ENCODE peak calls at places on chromosomes 3 and 15, in six cellular contexts. M, V, Z, S, W and G are unnamed samples.

GRCh38 chr3:66400381-66401156 is 100.3 kb downstream of the LRIG1 start:
- DNase-seq in M (no peak), V (no peak), Z (no peak), S (no peak), W (no peak), G (no peak)

GRCh38 chr3:11582123-11582968 is 61.4 kb downstream of the VGLL4 start:
- DNase-seq in M (no peak), V (peak), Z (no peak), S (peak), W (peak), G (no peak)

GRCh38 chr15:78636378-78636859 is 4.6 kb downstream of the CHRNB4 start:
- DNase-seq in M (no peak), V (no peak), Z (no peak), S (no peak), W (no peak), G (no peak)

GRCh38 chr3:154779571-154779970 is 300.5 kb upstream of the MME start:
- DNase-seq in M (no peak), V (no peak), Z (no peak), S (peak), W (peak), G (no peak)

GRCh38 chr3:166731701-166732100 is 648.4 kb downstream of the ZBBX start:
- DNase-seq in M (no peak), V (no peak), Z (no peak), S (no peak), W (no peak), G (no peak)

GRCh38 chr3:57919987-57920386 is 88.2 kb upstream of the FLNB start:
- DNase-seq in M (no peak), V (no peak), Z (no peak), S (no peak), W (no peak), G (no peak)

GRCh38 chr15:56445746-56446145 is 19.2 kb downstream of the MNS1 start:
- DNase-seq in M (no peak), V (no peak), Z (no peak), S (no peak), W (no peak), G (no peak)

GRCh38 chr3:19972056-19972455 is 25.2 kb downstream of the RAB5A start:
- DNase-seq in M (no peak), V (no peak), Z (no peak), S (no peak), W (no peak), G (no peak)

GRCh38 chr3:38907426-38907825 is 91.4 kb upstream of the SCN10A start:
- DNase-seq in M (no peak), V (no peak), Z (no peak), S (no peak), W (no peak), G (no peak)

GRCh38 chr3:127407026-127407939 is 119.4 kb upstream of the PRR20G start:
- DNase-seq in M (no peak), V (no peak), Z (no peak), S (no peak), W (no peak), G (no peak)

GRCh38 chr3:12588039-12588673 is 31.3 kb downstream of the MKRN2 start:
- DNase-seq in M (no peak), V (no peak), Z (no peak), S (no peak), W (no peak), G (no peak)

GRCh38 chr3:10465161-10465560 is 40.2 kb downstream of the ATP2B2 start:
- DNase-seq in M (no peak), V (no peak), Z (no peak), S (no peak), W (no peak), G (no peak)

GRCh38 chr3:194871143-194871863 is 185.6 kb downstream of the FAM43A start:
- DNase-seq in M (no peak), V (no peak), Z (peak), S (peak), W (peak), G (peak)

GRCh38 chr3:123143669-123144411 is 57.9 kb upstream of the SEC22A start:
- DNase-seq in M (peak), V (no peak), Z (no peak), S (no peak), W (no peak), G (no peak)

GRCh38 chr3:152126260-152126659 is 142.5 kb upstream of the MBNL1 start:
- DNase-seq in M (no peak), V (no peak), Z (no peak), S (no peak), W (peak), G (no peak)

GRCh38 chr3:45491344-45491743 is 103.0 kb downstream of the LARS2 start:
- DNase-seq in M (no peak), V (peak), Z (no peak), S (no peak), W (no peak), G (no peak)

GRCh38 chr3:20974389-20974788 is 776.6 kb downstream of the ZNF385D start:
- DNase-seq in M (no peak), V (no peak), Z (peak), S (no peak), W (no peak), G (no peak)

GRCh38 chr3:52998781-52999509 is 46.9 kb downstream of the SFMBT1 start:
- DNase-seq in M (no peak), V (no peak), Z (no peak), S (no peak), W (no peak), G (no peak)

GRCh38 chr3:8536106-8537052 is 34.8 kb downstream of the LMCD1 start:
- DNase-seq in M (no peak), V (no peak), Z (no peak), S (peak), W (no peak), G (no peak)

GRCh38 chr3:12999147-13000140 is 73.8 kb downstream of the IQSEC1 start:
- DNase-seq in M (peak), V (no peak), Z (no peak), S (no peak), W (peak), G (peak)

GRCh38 chr3:9068044-9068443 is 104.8 kb upstream of the RAD18 start:
- DNase-seq in M (no peak), V (no peak), Z (no peak), S (no peak), W (no peak), G (no peak)

GRCh38 chr3:118504906-118505305 is 529.7 kb downstream of the IGSF11 start:
- DNase-seq in M (no peak), V (no peak), Z (no peak), S (no peak), W (no peak), G (no peak)

GRCh38 chr15:65583701-65584100 is 27.2 kb downstream of the INTS14 start:
- DNase-seq in M (no peak), V (peak), Z (no peak), S (no peak), W (no peak), G (peak)

GRCh38 chr3:133038731-133039398 is 674 bp downstream of the TMEM108 start:
- DNase-seq in M (no peak), V (peak), Z (no peak), S (no peak), W (no peak), G (peak)

GRCh38 chr15:56249080-56249479 is 5.4 kb upstream of the RFX7 start:
- DNase-seq in M (no peak), V (no peak), Z (peak), S (no peak), W (peak), G (peak)

GRCh38 chr15:52283281-52283680 is 12.3 kb downstream of the MYO5C start:
- DNase-seq in M (no peak), V (no peak), Z (no peak), S (no peak), W (no peak), G (no peak)

GRCh38 chr15:82530606-82531379 is 9.5 kb downstream of the RPS17 start:
- DNase-seq in M (peak), V (peak), Z (no peak), S (no peak), W (peak), G (peak)

GRCh38 chr3:125157183-125157582 is 55.4 kb downstream of the SLC12A8 start:
- DNase-seq in M (no peak), V (no peak), Z (no peak), S (no peak), W (no peak), G (no peak)

GRCh38 chr3:119715105-119715504 is 12.3 kb downstream of the CFAP91 start:
- DNase-seq in M (no peak), V (no peak), Z (no peak), S (no peak), W (no peak), G (no peak)

GRCh38 chr3:96266395-96267187 is 547.8 kb upstream of the EPHA6 start:
- DNase-seq in M (no peak), V (no peak), Z (no peak), S (no peak), W (no peak), G (no peak)